ENCODE peak calls at places on chromosomes 7 and 10, in six cellular contexts. Q is lower lobe of right lung, I is OCI-LY7, D is mucosa of descending colon, O is brain microvascular endothelial cell, P is IMR-90. F is an unnamed sample.
A peak's percentile ranks its signal among the peaks of the same experiment; 100 is the strongest.

GRCh38 chr10:101780187-101780817 is 2.9 kb downstream of the NPM3 start:
- DNase-seq in D (no peak), I (peak; percentile 13), O (no peak), P (no peak), Q (no peak), F (no peak)

GRCh38 chr10:119759832-119760231 is 34.0 kb downstream of the INPP5F start:
- DNase-seq in D (no peak), O (peak; percentile 62), P (peak; percentile 47), Q (no peak), I (no peak), F (no peak)

GRCh38 chr7:57202274-57202673 is 70.0 kb upstream of the ZNF479 start:
- DNase-seq in O (no peak), I (no peak), Q (peak; percentile 23), D (no peak), P (no peak), F (no peak)

GRCh38 chr10:49606981-49607535 is 3.1 kb upstream of the SLC18A3 start:
- DNase-seq in P (peak; percentile 45), D (peak; percentile 73), Q (peak; percentile 84), I (peak; percentile 62), O (peak; percentile 71), F (no peak)

GRCh38 chr7:52639981-52640380 is 395.5 kb upstream of the POM121L12 start:
- DNase-seq in I (no peak), P (no peak), Q (no peak), D (no peak), O (no peak), F (no peak)

GRCh38 chr10:121595806-121596667 is 2.2 kb downstream of the FGFR2 start:
- DNase-seq in O (no peak), P (no peak), D (no peak), Q (no peak), I (no peak), F (peak; percentile 41)

GRCh38 chr10:4514445-4515108 is 311.4 kb upstream of the AKR1E2 start:
- DNase-seq in I (peak; percentile 9), O (no peak), D (peak; percentile 32), Q (peak; percentile 61), P (no peak), F (no peak)

GRCh38 chr10:68154211-68154497 is 44.9 kb downstream of the MYPN start:
- DNase-seq in Q (no peak), D (no peak), P (peak; percentile 85), I (peak; percentile 10), O (peak; percentile 29), F (peak; percentile 64)

GRCh38 chr10:93386496-93387369 is 95.4 kb downstream of the MYOF start:
- DNase-seq in P (no peak), I (no peak), O (peak; percentile 25), Q (peak; percentile 57), D (peak; percentile 28), F (peak; percentile 22)

GRCh38 chr10:3413937-3414710 is 241.5 kb upstream of the PITRM1 start:
- DNase-seq in P (no peak), D (no peak), O (no peak), Q (no peak), I (no peak), F (no peak)

GRCh38 chr7:16939161-16939560 is 57.4 kb upstream of the AGR3 start:
- DNase-seq in P (no peak), O (no peak), I (no peak), Q (no peak), D (no peak), F (no peak)

GRCh38 chr7:66204822-66205735 is at the start of gene TPST1:
- DNase-seq in D (peak; percentile 74), I (peak; percentile 94), Q (peak; percentile 87), P (peak; percentile 84), O (peak; percentile 83), F (peak; percentile 96)

GRCh38 chr7:522071-522937 is 2.7 kb upstream of the PDGFA start:
- DNase-seq in D (peak; percentile 77), I (no peak), P (peak; percentile 32), Q (no peak), O (no peak), F (no peak)

GRCh38 chr10:116538461-116538860 is 7.3 kb upstream of the PNLIP start:
- DNase-seq in I (no peak), P (peak; percentile 7), O (peak; percentile 16), D (no peak), Q (no peak), F (no peak)

GRCh38 chr7:19747740-19748339 is 25.6 kb downstream of the TMEM196 start:
- DNase-seq in Q (no peak), P (peak; percentile 22), I (peak; percentile 34), O (peak; percentile 1), D (peak; percentile 10), F (no peak)

GRCh38 chr7:2519119-2519930 is at the start of gene LFNG:
- DNase-seq in I (peak; percentile 88), Q (peak; percentile 91), O (peak; percentile 71), D (peak; percentile 95), P (peak; percentile 83), F (peak; percentile 89)

GRCh38 chr7:35424869-35425495 is 171.1 kb upstream of the TBX20 start:
- DNase-seq in P (peak; percentile 43), D (peak; percentile 69), O (peak; percentile 25), I (peak; percentile 68), Q (peak; percentile 67), F (peak; percentile 67)

GRCh38 chr7:17010637-17011300 is 129.0 kb upstream of the AGR3 start:
- DNase-seq in Q (no peak), O (no peak), I (no peak), P (no peak), D (no peak), F (no peak)

GRCh38 chr10:60914676-60915075 is 29.3 kb downstream of the RHOBTB1 start:
- DNase-seq in O (peak; percentile 60), P (peak; percentile 93), D (no peak), Q (no peak), I (no peak), F (no peak)

GRCh38 chr7:103990991-103991390 is 1.5 kb upstream of the RELN start:
- DNase-seq in O (no peak), P (no peak), Q (no peak), I (no peak), D (no peak), F (no peak)

GRCh38 chr10:8052970-8053445 is 1.5 kb upstream of the GATA3 start:
- DNase-seq in D (no peak), O (no peak), I (no peak), Q (no peak), P (no peak), F (no peak)

GRCh38 chr10:132496360-132497082 is 41.1 kb upstream of the INPP5A start:
- DNase-seq in Q (peak; percentile 23), D (no peak), P (no peak), I (no peak), O (no peak), F (no peak)

GRCh38 chr7:44385384-44386138 is 60.2 kb upstream of the CAMK2B start:
- DNase-seq in I (no peak), P (no peak), O (no peak), D (no peak), Q (no peak), F (no peak)

GRCh38 chr7:14846405-14846804 is 56.1 kb downstream of the DGKB start:
- DNase-seq in Q (no peak), D (no peak), P (no peak), O (no peak), I (no peak), F (no peak)

GRCh38 chr10:23230582-23230981 is 38.5 kb downstream of the PTF1A start:
- DNase-seq in O (no peak), Q (no peak), P (no peak), D (no peak), I (no peak), F (no peak)

GRCh38 chr7:74003609-74004008 is 24.4 kb upstream of the ELN start:
- DNase-seq in D (no peak), O (no peak), P (no peak), I (no peak), Q (no peak), F (no peak)

GRCh38 chr7:126202177-126202576 is 1050.6 kb downstream of the GRM8 start:
- DNase-seq in P (no peak), Q (no peak), O (no peak), I (no peak), D (no peak), F (no peak)

GRCh38 chr7:34281260-34281659 is 375.9 kb downstream of the BMPER start:
- DNase-seq in I (peak; percentile 1), P (no peak), Q (no peak), O (no peak), D (peak; percentile 13), F (no peak)
- TF ChIP-seq CTCF in I (peak; percentile 49), P (peak; percentile 16), Q (no peak), O (peak; percentile 15), D (no peak), F (no peak)

GRCh38 chr7:98877692-98878364 is 504 bp upstream of the TRRAP start:
- DNase-seq in O (no peak), I (no peak), D (no peak), P (no peak), Q (no peak), F (no peak)
- TF ChIP-seq CTCF in O (no peak), I (no peak), D (no peak), P (no peak), Q (no peak), F (no peak)

GRCh38 chr10:29851241-29851640 is 208.1 kb downstream of the JCAD start:
- DNase-seq in P (no peak), Q (no peak), O (no peak), I (no peak), D (no peak), F (no peak)
- TF ChIP-seq CTCF in P (no peak), Q (no peak), O (no peak), I (no peak), D (no peak), F (no peak)

GRCh38 chr10:70268376-70268775 is 15.4 kb downstream of the NPFFR1 start:
- DNase-seq in D (no peak), Q (no peak), P (no peak), I (no peak), O (no peak), F (no peak)

GRCh38 chr10:70265032-70265689 is 18.6 kb downstream of the NPFFR1 start:
- DNase-seq in P (no peak), O (no peak), I (peak; percentile 78), D (no peak), Q (no peak), F (no peak)

GRCh38 chr10:70266056-70266455 is 17.7 kb downstream of the NPFFR1 start:
- DNase-seq in I (no peak), Q (no peak), D (no peak), P (no peak), O (no peak), F (no peak)

GRCh38 chr10:70266701-70267100 is 17.1 kb downstream of the NPFFR1 start:
- DNase-seq in D (no peak), Q (no peak), P (no peak), I (no peak), O (no peak), F (no peak)

DNA sequence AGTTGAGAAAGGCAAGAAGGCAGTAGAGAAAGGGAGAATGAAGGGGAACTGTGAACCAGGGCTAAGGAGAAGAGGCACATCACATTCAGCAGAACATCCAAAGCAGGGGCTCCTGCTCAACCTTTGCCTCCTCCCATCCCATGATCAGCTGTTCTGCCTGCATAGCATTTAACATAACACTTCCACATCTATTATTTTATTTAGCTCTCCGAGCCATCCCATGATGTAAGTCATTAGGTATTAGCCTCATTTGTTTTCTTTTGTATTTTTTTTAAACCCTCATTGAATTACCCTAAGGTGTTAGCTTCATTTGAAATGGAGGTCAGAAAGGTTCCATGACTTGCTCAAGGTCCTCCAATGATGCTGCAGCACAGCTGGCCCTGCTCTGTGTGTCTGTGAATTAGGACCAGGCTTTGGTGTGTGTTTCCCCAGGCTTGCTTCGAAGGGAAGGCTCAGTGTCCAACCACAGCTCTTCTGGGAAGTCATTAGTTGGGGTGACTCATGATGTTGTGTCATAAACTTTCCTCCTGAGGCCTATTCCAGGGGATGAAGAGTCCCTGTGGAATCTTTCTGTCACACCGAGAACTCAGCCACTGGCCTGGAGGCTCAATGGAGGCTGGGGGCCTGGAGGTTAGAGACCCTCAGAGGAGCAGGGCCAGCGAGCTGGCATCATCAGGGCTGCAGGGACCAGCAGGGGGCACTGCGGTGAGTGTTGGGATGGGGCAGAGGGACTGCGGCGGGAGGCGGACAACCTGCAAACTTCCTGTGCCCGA is 16.5 kb downstream of the NPFFR1 start:
- DNase-seq in O (peak; percentile 85), Q (no peak), D (peak; percentile 12), P (peak; percentile 98), I (peak; percentile 41), F (no peak)
- TF ChIP-seq CTCF in O (peak; percentile 54), Q (peak; percentile 34), D (no peak), P (peak; percentile 14), I (peak; percentile 85), F (no peak)

F was measured in glutamatergic neuron.